ENCODE peak calls at places on chromosomes 3 and 15, in eight cellular contexts. D is CD8-positive, alpha-beta memory T cell; A is fibroblast of mammary gland; M is ELR; J is HS-5; B is CD8-positive, alpha-beta T cell; Z is AG20443; U is activated CD4-positive, alpha-beta T cell treated with anti-CD3 and anti-CD28 coated beads, Interleukin-2, amount 10 ng/mL, durations not matched to agents 7 days and 5 days. I is an unnamed sample.

GRCh38 chr3:125381743-125382142 is 6.6 kb upstream of the ZNF148 start:
- DNase-seq in Z (peak), A (peak), B (no peak), J (peak), U (peak), D (peak), M (peak), I (peak)

GRCh38 chr15:68666120-68666811 is 87.5 kb downstream of the CORO2B start:
- DNase-seq in B (no peak), D (no peak), A (no peak), U (no peak), M (no peak), J (no peak), Z (no peak), I (no peak)

GRCh38 chr3:127529346-127530188 is 61.0 kb downstream of the TPRA1 start:
- DNase-seq in D (no peak), B (no peak), Z (no peak), A (no peak), J (no peak), U (no peak), M (no peak), I (no peak)

GRCh38 chr3:43505351-43505750 is 116.5 kb downstream of the ANO10 start:
- DNase-seq in B (no peak), J (peak), U (no peak), Z (no peak), A (peak), D (peak), M (peak), I (peak)

GRCh38 chr3:40299721-40300335 is 9.7 kb upstream of the EIF1B start:
- DNase-seq in J (peak), D (no peak), M (peak), B (no peak), U (no peak), Z (peak), A (peak), I (peak)

GRCh38 chr3:10485380-10485779 is 20.0 kb downstream of the ATP2B2 start:
- DNase-seq in D (no peak), M (no peak), A (no peak), B (no peak), U (no peak), J (no peak), Z (no peak), I (no peak)

GRCh38 chr3:67863869-67864268 is 209.5 kb upstream of the SUCLG2 start:
- DNase-seq in D (no peak), M (peak), U (no peak), A (peak), Z (no peak), J (no peak), B (no peak), I (peak)

GRCh38 chr3:149199474-149199873 is 22.2 kb downstream of the CP start:
- DNase-seq in D (no peak), Z (no peak), J (no peak), A (peak), U (no peak), M (peak), B (no peak), I (no peak)

GRCh38 chr15:64249842-64250575 is 87.2 kb upstream of the PPIB start:
- DNase-seq in Z (no peak), B (no peak), D (no peak), U (no peak), M (peak), J (no peak), A (peak), I (no peak)

GRCh38 chr3:31345581-31345980 is 187.1 kb upstream of the STT3B start:
- DNase-seq in U (no peak), A (no peak), B (no peak), Z (no peak), J (no peak), M (no peak), D (no peak), I (no peak)

GRCh38 chr3:20846081-20846480 is 660.1 kb upstream of the SGO1 start:
- DNase-seq in A (no peak), U (no peak), J (no peak), Z (no peak), D (no peak), B (no peak), M (no peak), I (no peak)

GRCh38 chr3:179967622-179968021 is 69.1 kb downstream of the PEX5L start:
- DNase-seq in U (no peak), M (peak), A (peak), Z (no peak), D (no peak), B (no peak), J (peak), I (no peak)

GRCh38 chr15:81372571-81372970 is 1.4 kb downstream of the TMC3 start:
- DNase-seq in J (no peak), D (no peak), B (no peak), A (no peak), U (no peak), M (no peak), Z (no peak), I (no peak)

GRCh38 chr3:112857526-112857925 is 10.9 kb upstream of the CD200R1L start:
- DNase-seq in J (no peak), B (no peak), U (no peak), M (no peak), Z (no peak), A (no peak), D (no peak), I (no peak)